ENCODE peak calls at places on chromosomes 4 and X, in six cellular contexts. U is hippocampal formation; R is activated naive CD4-positive, alpha-beta T cell treated with anti-CD3 and anti-CD28 coated beads for 36 hours; K is CD4-positive, alpha-beta T cell; O is stimulated activated CD4-positive, alpha-beta T cell treated with anti-CD3 and anti-CD28 coated beads, Interleukin-15, amount 100 ng/mL, for 1 hour; Y is stimulated activated CD8-positive, alpha-beta memory T cell treated with anti-CD3 and anti-CD28 coated beads, Interleukin-2, amount 100 ng/mL, for 48 hours. C is an unnamed sample.

GRCh38 chr4:187993827-187994226 is 1.7 kb upstream of the ZFP42 start:
- DNase-seq in U (no peak), R (peak), K (no peak), O (no peak), Y (no peak), C (no peak)

GRCh38 chr4:21744046-21744445 is 204.5 kb downstream of the KCNIP4 start:
- DNase-seq in U (no peak), R (no peak), K (no peak), O (no peak), Y (no peak), C (no peak)

GRCh38 chrX:48632207-48632606 is 34.9 kb downstream of the WDR13 start:
- DNase-seq in U (no peak), R (no peak), K (no peak), O (no peak), Y (no peak), C (no peak)

GRCh38 chr4:8289151-8289750 is 19.7 kb downstream of the HTRA3 start:
- DNase-seq in U (no peak), R (no peak), K (no peak), O (no peak), Y (no peak), C (no peak)

GRCh38 chr4:110122201-110122600 is 76.2 kb downstream of the ELOVL6 start:
- DNase-seq in U (no peak), R (no peak), K (no peak), O (no peak), Y (no peak), C (no peak)

GRCh38 chr4:92035666-92036065 is 268.1 kb upstream of the GRID2 start:
- DNase-seq in U (no peak), R (no peak), K (no peak), O (no peak), Y (no peak), C (no peak)

GRCh38 chrX:132488092-132488749 is 617 bp downstream of the MBNL3 start:
- DNase-seq in U (no peak), R (peak), K (peak), O (no peak), Y (no peak), C (no peak)

GRCh38 chrX:69282893-69283690 is 117.8 kb upstream of the PJA1 start:
- DNase-seq in U (no peak), R (no peak), K (no peak), O (no peak), Y (no peak), C (no peak)

GRCh38 chr4:93199492-93199891 is 629.1 kb upstream of the ATOH1 start:
- DNase-seq in U (no peak), R (no peak), K (no peak), O (no peak), Y (no peak), C (no peak)

GRCh38 chrX:1658083-1658463 is 43.2 kb downstream of the ASMT start:
- DNase-seq in U (no peak), R (peak), K (no peak), O (no peak), Y (no peak), C (no peak)

GRCh38 chrX:153649915-153650782 is 3.1 kb downstream of the DUSP9 start:
- DNase-seq in U (no peak), R (no peak), K (no peak), O (no peak), Y (no peak), C (no peak)

GRCh38 chr4:126144838-126145237 is 830.1 kb downstream of the FAT4 start:
- DNase-seq in U (no peak), R (no peak), K (no peak), O (no peak), Y (no peak), C (no peak)

GRCh38 chrX:41779058-41779564 is 55.1 kb downstream of the GPR82 start:
- DNase-seq in U (no peak), R (no peak), K (no peak), O (no peak), Y (no peak), C (no peak)

GRCh38 chrX:132612990-132613564 is 124.2 kb upstream of the MBNL3 start:
- DNase-seq in U (no peak), R (peak), K (peak), O (no peak), Y (no peak), C (peak)

GRCh38 chrX:150692296-150692695 is 900 bp upstream of the MTMR1 start:
- DNase-seq in U (no peak), R (peak), K (no peak), O (no peak), Y (no peak), C (no peak)

GRCh38 chr4:153521995-153522799 is 56.0 kb downstream of the TMEM131L start:
- DNase-seq in U (no peak), R (peak), K (peak), O (peak), Y (peak), C (peak)

GRCh38 chrX:37667141-37667540 is 18.4 kb upstream of the XK start:
- DNase-seq in U (no peak), R (no peak), K (no peak), O (no peak), Y (no peak), C (no peak)

GRCh38 chrX:17441965-17442364 is 67.0 kb downstream of the NHS start:
- DNase-seq in U (no peak), R (no peak), K (no peak), O (no peak), Y (no peak), C (no peak)

GRCh38 chr4:25330905-25331816 is 18.6 kb downstream of the ZCCHC4 start:
- DNase-seq in U (no peak), R (no peak), K (no peak), O (no peak), Y (no peak), C (no peak)

GRCh38 chr4:142083264-142083663 is 446.9 kb downstream of the IL15 start:
- DNase-seq in U (no peak), R (no peak), K (no peak), O (no peak), Y (no peak), C (no peak)

C was measured in activated T-helper 2 cell treated with anti-CD3 and anti-CD28 coated beads, Interferon-gamma antibody, Interleukin-2, Interleukin-4, amounts not matched to agents 10 μg/mL and 5 μg/mL and 100 μg/mL, durations not matched to agents 14 hours and 24 hours and 36 hours.